ENCODE peak calls at places on chromosomes 4 and X, in six cellular contexts. J is stimulated activated CD8-positive, alpha-beta memory T cell treated with anti-CD3 and anti-CD28 coated beads, Interleukin-2, amount 100 ng/mL, for 48 hours; W is amniotic stem cell; E is T-helper 1 cell; Z is stimulated activated CD4-positive, alpha-beta T cell treated with anti-CD3 and anti-CD28 coated beads, Interleukin-12 subunit alpha, Interleukin-12 subunit beta, amount 100 ng/mL, for 24 hours; G is prostate gland. A is an unnamed sample.

GRCh38 chr4:26300314-26301307 is 20.2 kb upstream of the RBPJ start:
- DNase-seq in J (no peak), W (no peak), E (no peak), Z (no peak), G (no peak), A (no peak)

GRCh38 chr4:30714408-30715031 is 5.6 kb upstream of the PCDH7 start:
- DNase-seq in J (no peak), W (peak), E (no peak), Z (no peak), G (no peak), A (no peak)

GRCh38 chr4:1246901-1247810 is 1.8 kb downstream of the CTBP1 start:
- DNase-seq in J (peak), W (no peak), E (peak), Z (peak), G (peak), A (no peak)

GRCh38 chr4:42713371-42713770 is 56.5 kb upstream of the ATP8A1 start:
- DNase-seq in J (no peak), W (no peak), E (no peak), Z (no peak), G (no peak), A (no peak)

GRCh38 chr4:575281-576141 is 584 bp downstream of the TMEM271 start:
- DNase-seq in J (no peak), W (no peak), E (no peak), Z (no peak), G (no peak), A (no peak)

GRCh38 chr4:5751918-5752802 is 41.2 kb downstream of the EVC start:
- DNase-seq in J (no peak), W (no peak), E (no peak), Z (no peak), G (no peak), A (no peak)

GRCh38 chrX:150729956-150730355 is 36.8 kb downstream of the MTMR1 start:
- DNase-seq in J (no peak), W (no peak), E (no peak), Z (no peak), G (no peak), A (no peak)

GRCh38 chrX:1012678-1013300 is 199.7 kb downstream of the CRLF2 start:
- DNase-seq in J (peak), W (no peak), E (no peak), Z (no peak), G (no peak), A (no peak)

GRCh38 chrX:41025926-41026325 is 59.3 kb upstream of the USP9X start:
- DNase-seq in J (no peak), W (no peak), E (no peak), Z (no peak), G (no peak), A (no peak)

GRCh38 chr4:101967697-101968346 is 177.3 kb downstream of the BANK1 start:
- DNase-seq in J (no peak), W (peak), E (no peak), Z (no peak), G (no peak), A (no peak)

A was measured in activated T-helper 9 cell treated with anti-CD3 and anti-CD28 coated beads, Interleukin-2, amount 50 U/mL, for 16 hours.